ENCODE peak calls at places on chromosomes 16 and 17, in seven cellular contexts. One of them, this sample, is unnamed.

GRCh38 chr16:57994778-57995177 is 5.7 kb downstream of the ZNF319 start:
- DNase-seq in A549: no peak
- DNase-seq in GM12865: peak
- DNase-seq in ovary: no peak
- DNase-seq in fibroblast of mammary gland: peak
- DNase-seq in PC-3: peak
- DNase-seq in HL-60: peak
- DNase-seq in this sample: no peak

GRCh38 chr17:76521262-76521661 is 16.2 kb downstream of the CYGB start:
- DNase-seq in A549: no peak
- DNase-seq in GM12865: no peak
- DNase-seq in ovary: no peak
- DNase-seq in fibroblast of mammary gland: no peak
- DNase-seq in PC-3: no peak
- DNase-seq in HL-60: no peak
- DNase-seq in this sample: no peak

GRCh38 chr16:25009822-25010221 is 5.3 kb downstream of the ARHGAP17 start:
- DNase-seq in A549: no peak
- DNase-seq in GM12865: no peak
- DNase-seq in ovary: no peak
- DNase-seq in fibroblast of mammary gland: no peak
- DNase-seq in PC-3: no peak
- DNase-seq in HL-60: peak
- DNase-seq in this sample: no peak

GRCh38 chr16:84913315-84913714 is 93.5 kb downstream of the CRISPLD2 start:
- DNase-seq in A549: no peak
- DNase-seq in GM12865: no peak
- DNase-seq in ovary: no peak
- DNase-seq in fibroblast of mammary gland: no peak
- DNase-seq in PC-3: no peak
- DNase-seq in HL-60: peak
- DNase-seq in this sample: no peak

GRCh38 chr17:48723555-48724239 is 712 bp downstream of the PRAC2 start:
- DNase-seq in A549: no peak
- DNase-seq in GM12865: no peak
- DNase-seq in ovary: no peak
- DNase-seq in fibroblast of mammary gland: no peak
- DNase-seq in PC-3: peak
- DNase-seq in HL-60: no peak
- DNase-seq in this sample: no peak

GRCh38 chr17:74417178-74418045 is 14.5 kb upstream of the GPRC5C start:
- DNase-seq in A549: peak
- DNase-seq in GM12865: peak
- DNase-seq in ovary: no peak
- DNase-seq in fibroblast of mammary gland: peak
- DNase-seq in PC-3: peak
- DNase-seq in HL-60: no peak
- DNase-seq in this sample: no peak

GRCh38 chr16:27317320-27317719 is 3.5 kb downstream of the IL4R start:
- DNase-seq in A549: no peak
- DNase-seq in GM12865: no peak
- DNase-seq in ovary: no peak
- DNase-seq in fibroblast of mammary gland: no peak
- DNase-seq in PC-3: no peak
- DNase-seq in HL-60: no peak
- DNase-seq in this sample: no peak

GRCh38 chr16:7513429-7513828 is 180.8 kb downstream of the RBFOX1 start:
- DNase-seq in A549: no peak
- DNase-seq in GM12865: peak
- DNase-seq in ovary: no peak
- DNase-seq in fibroblast of mammary gland: no peak
- DNase-seq in PC-3: no peak
- DNase-seq in HL-60: peak
- DNase-seq in this sample: no peak

GRCh38 chr16:10839271-10839661 is 20.7 kb upstream of the TVP23A start:
- DNase-seq in A549: no peak
- DNase-seq in GM12865: no peak
- DNase-seq in ovary: no peak
- DNase-seq in fibroblast of mammary gland: no peak
- DNase-seq in PC-3: no peak
- DNase-seq in HL-60: no peak
- DNase-seq in this sample: no peak

GRCh38 chr17:57881143-57881542 is 31.3 kb upstream of the MRPS23 start:
- DNase-seq in A549: no peak
- DNase-seq in GM12865: no peak
- DNase-seq in ovary: no peak
- DNase-seq in fibroblast of mammary gland: peak
- DNase-seq in PC-3: no peak
- DNase-seq in HL-60: no peak
- DNase-seq in this sample: peak

GRCh38 chr16:48330847-48331204 is 54.4 kb downstream of the SIAH1 start:
- DNase-seq in A549: no peak
- DNase-seq in GM12865: no peak
- DNase-seq in ovary: no peak
- DNase-seq in fibroblast of mammary gland: no peak
- DNase-seq in PC-3: no peak
- DNase-seq in HL-60: peak
- DNase-seq in this sample: no peak

GRCh38 chr16:85424260-85425060 is 188.7 kb upstream of the GSE1 start:
- DNase-seq in A549: no peak
- DNase-seq in GM12865: no peak
- DNase-seq in ovary: peak
- DNase-seq in fibroblast of mammary gland: no peak
- DNase-seq in PC-3: no peak
- DNase-seq in HL-60: no peak
- DNase-seq in this sample: no peak

GRCh38 chr17:19357351-19358140 is 5.0 kb downstream of the B9D1 start:
- DNase-seq in A549: no peak
- DNase-seq in GM12865: no peak
- DNase-seq in ovary: peak
- DNase-seq in fibroblast of mammary gland: no peak
- DNase-seq in PC-3: no peak
- DNase-seq in HL-60: no peak
- DNase-seq in this sample: no peak

GRCh38 chr16:14640538-14640937 is 7.8 kb downstream of the BFAR start:
- DNase-seq in A549: no peak
- DNase-seq in GM12865: no peak
- DNase-seq in ovary: no peak
- DNase-seq in fibroblast of mammary gland: no peak
- DNase-seq in PC-3: no peak
- DNase-seq in HL-60: no peak
- DNase-seq in this sample: no peak

GRCh38 chr16:56861756-56862155 is 3.3 kb upstream of the SLC12A3 start:
- DNase-seq in A549: no peak
- DNase-seq in GM12865: no peak
- DNase-seq in ovary: no peak
- DNase-seq in fibroblast of mammary gland: no peak
- DNase-seq in PC-3: no peak
- DNase-seq in HL-60: no peak
- DNase-seq in this sample: no peak

GRCh38 chr17:50596191-50597037 is 35.9 kb downstream of the CACNA1G start:
- DNase-seq in A549: no peak
- DNase-seq in GM12865: no peak
- DNase-seq in ovary: no peak
- DNase-seq in fibroblast of mammary gland: no peak
- DNase-seq in PC-3: no peak
- DNase-seq in HL-60: no peak
- DNase-seq in this sample: no peak

GRCh38 chr16:29312835-29313558 is 93.5 kb downstream of the NPIPB11 start:
- DNase-seq in A549: no peak
- DNase-seq in GM12865: no peak
- DNase-seq in ovary: peak
- DNase-seq in fibroblast of mammary gland: no peak
- DNase-seq in PC-3: no peak
- DNase-seq in HL-60: no peak
- DNase-seq in this sample: no peak

GRCh38 chr16:35745821-35746248 is 2286.4 kb downstream of the TP53TG3F start:
- DNase-seq in A549: no peak
- DNase-seq in GM12865: no peak
- DNase-seq in ovary: no peak
- DNase-seq in fibroblast of mammary gland: no peak
- DNase-seq in PC-3: no peak
- DNase-seq in HL-60: no peak
- DNase-seq in this sample: no peak

GRCh38 chr16:78567713-78568112 is 468.3 kb downstream of the WWOX start:
- DNase-seq in A549: no peak
- DNase-seq in GM12865: no peak
- DNase-seq in ovary: no peak
- DNase-seq in fibroblast of mammary gland: no peak
- DNase-seq in PC-3: no peak
- DNase-seq in HL-60: no peak
- DNase-seq in this sample: no peak

GRCh38 chr16:75025766-75026165 is 26.9 kb downstream of the ZNRF1 start:
- DNase-seq in A549: no peak
- DNase-seq in GM12865: no peak
- DNase-seq in ovary: peak
- DNase-seq in fibroblast of mammary gland: peak
- DNase-seq in PC-3: no peak
- DNase-seq in HL-60: no peak
- DNase-seq in this sample: no peak

DNA sequence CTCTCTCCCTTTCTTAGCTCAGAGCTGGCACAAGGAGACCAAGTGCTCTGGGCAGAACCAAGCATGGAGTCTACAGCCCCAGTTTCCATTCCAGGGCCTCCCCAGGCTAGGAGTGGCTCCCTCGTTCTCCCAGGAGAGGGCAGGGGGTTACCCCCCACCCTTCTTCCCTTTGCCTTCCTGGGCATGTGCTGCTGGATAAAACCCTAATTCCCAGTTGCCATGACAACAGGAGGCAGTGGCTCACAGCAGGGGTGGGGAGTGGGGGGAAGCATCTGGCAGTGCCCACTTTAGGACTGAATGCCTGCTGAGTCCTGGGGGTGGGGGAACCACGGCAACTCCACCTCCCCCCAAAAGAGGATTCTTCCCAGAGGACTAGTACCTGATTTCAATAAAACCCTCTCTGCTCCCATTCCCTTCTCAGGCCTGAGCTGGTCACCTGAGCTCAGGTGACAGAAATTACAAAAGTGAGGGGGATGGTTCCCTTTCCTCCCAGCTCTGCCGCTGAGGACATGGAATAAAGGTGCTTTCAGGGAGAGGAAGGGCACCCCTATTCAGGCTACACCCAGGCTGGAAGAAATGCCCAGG is 1.8 kb downstream of the MPP2 start:
- DNase-seq in A549: no peak
- DNase-seq in GM12865: no peak
- DNase-seq in ovary: no peak
- DNase-seq in fibroblast of mammary gland: no peak
- DNase-seq in PC-3: no peak
- DNase-seq in HL-60: no peak
- DNase-seq in this sample: no peak
- H3K4me3 ChIP-seq in A549: no peak
- H3K4me3 ChIP-seq in GM12865: no peak
- H3K4me3 ChIP-seq in ovary: peak
- H3K4me3 ChIP-seq in fibroblast of mammary gland: no peak
- H3K4me3 ChIP-seq in PC-3: no peak
- H3K4me3 ChIP-seq in HL-60: no peak
- H3K4me3 ChIP-seq in this sample: no peak

GRCh38 chr16:46648656-46649055 is 27.5 kb upstream of the SHCBP1 start:
- DNase-seq in A549: no peak
- DNase-seq in GM12865: no peak
- DNase-seq in ovary: no peak
- DNase-seq in fibroblast of mammary gland: peak
- DNase-seq in PC-3: no peak
- DNase-seq in HL-60: no peak
- DNase-seq in this sample: no peak
- TF ChIP-seq CTCF in A549: no peak
- TF ChIP-seq CTCF in GM12865: no peak
- TF ChIP-seq CTCF in ovary: no peak
- TF ChIP-seq CTCF in fibroblast of mammary gland: peak
- TF ChIP-seq CTCF in PC-3: no peak
- TF ChIP-seq CTCF in HL-60: no peak
- TF ChIP-seq CTCF in this sample: no peak

GRCh38 chr17:41315814-41316430 is 412 bp upstream of the KRTAP17-1 start:
- DNase-seq in A549: no peak
- DNase-seq in GM12865: no peak
- DNase-seq in ovary: no peak
- DNase-seq in fibroblast of mammary gland: no peak
- DNase-seq in PC-3: no peak
- DNase-seq in HL-60: no peak
- DNase-seq in this sample: no peak
- H3K4me3 ChIP-seq in A549: no peak
- H3K4me3 ChIP-seq in GM12865: no peak
- H3K4me3 ChIP-seq in ovary: no peak
- H3K4me3 ChIP-seq in fibroblast of mammary gland: no peak
- H3K4me3 ChIP-seq in PC-3: no peak
- H3K4me3 ChIP-seq in HL-60: no peak
- H3K4me3 ChIP-seq in this sample: no peak

GRCh38 chr17:4555863-4556646 is 871 bp upstream of the MYBBP1A start:
- DNase-seq in A549: no peak
- DNase-seq in GM12865: no peak
- DNase-seq in ovary: peak
- DNase-seq in fibroblast of mammary gland: no peak
- DNase-seq in PC-3: no peak
- DNase-seq in HL-60: no peak
- DNase-seq in this sample: no peak

GRCh38 chr17:4553669-4554068 is 1.5 kb downstream of the MYBBP1A start:
- DNase-seq in A549: no peak
- DNase-seq in GM12865: no peak
- DNase-seq in ovary: no peak
- DNase-seq in fibroblast of mammary gland: no peak
- DNase-seq in PC-3: no peak
- DNase-seq in HL-60: no peak
- DNase-seq in this sample: no peak

GRCh38 chr17:4556996-4557395 is 1.8 kb upstream of the MYBBP1A start:
- DNase-seq in A549: no peak
- DNase-seq in GM12865: no peak
- DNase-seq in ovary: no peak
- DNase-seq in fibroblast of mammary gland: no peak
- DNase-seq in PC-3: no peak
- DNase-seq in HL-60: no peak
- DNase-seq in this sample: no peak

GRCh38 chr17:4554441-4554996 is 665 bp downstream of the MYBBP1A start:
- DNase-seq in A549: no peak
- DNase-seq in GM12865: no peak
- DNase-seq in ovary: peak
- DNase-seq in fibroblast of mammary gland: no peak
- DNase-seq in PC-3: no peak
- DNase-seq in HL-60: no peak
- DNase-seq in this sample: no peak

DNA sequence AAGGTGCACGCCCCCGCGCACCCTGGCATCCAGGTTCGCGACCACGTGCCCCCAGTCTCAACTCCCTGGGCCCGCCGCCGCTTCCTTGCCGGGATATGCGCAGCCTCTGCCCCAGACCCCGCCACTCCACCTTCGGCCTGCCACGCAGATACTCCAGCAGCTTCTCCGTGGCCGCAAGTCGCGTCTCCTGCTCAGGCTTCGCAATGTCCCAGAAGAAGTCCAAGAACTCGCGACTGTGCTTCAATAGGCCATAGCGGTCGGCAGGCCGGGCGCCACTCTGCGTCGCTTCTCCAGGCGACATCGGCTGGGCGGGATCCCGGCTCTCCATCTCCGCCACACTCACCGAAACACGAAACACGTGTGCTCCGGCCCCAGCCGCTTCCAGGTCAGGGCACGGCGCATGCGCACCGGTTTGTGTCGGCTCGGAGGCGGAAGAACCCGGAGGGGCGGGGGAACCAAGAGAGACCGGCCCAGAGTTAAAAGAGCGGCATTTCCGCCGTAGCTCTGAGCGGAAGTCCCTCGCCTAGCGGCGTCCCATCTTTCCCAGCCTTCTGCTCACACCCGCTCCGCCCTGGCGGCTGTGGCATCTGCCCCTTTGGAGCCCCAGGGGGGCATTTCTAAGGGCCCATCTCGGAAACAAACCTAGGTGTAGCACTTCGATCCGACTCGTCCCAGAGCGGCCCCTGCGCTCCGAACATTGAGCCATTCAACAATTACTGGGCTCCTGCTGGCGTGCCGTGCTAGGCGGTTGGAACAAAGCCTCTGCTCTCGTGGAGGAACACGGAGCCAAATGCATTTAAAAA is at the start of gene MYBBP1A:
- DNase-seq in A549: peak
- DNase-seq in GM12865: peak
- DNase-seq in ovary: peak
- DNase-seq in fibroblast of mammary gland: peak
- DNase-seq in PC-3: peak
- DNase-seq in HL-60: peak
- DNase-seq in this sample: peak
- TF ChIP-seq CTCF in A549: no peak
- TF ChIP-seq CTCF in GM12865: peak
- TF ChIP-seq CTCF in ovary: no peak
- TF ChIP-seq CTCF in fibroblast of mammary gland: no peak
- TF ChIP-seq CTCF in PC-3: no peak
- TF ChIP-seq CTCF in HL-60: no peak
- TF ChIP-seq CTCF in this sample: peak

This sample was measured in BJ.